ENCODE peak calls at places on chromosome 17, in nine cellular contexts. D is thoracic aorta, Y is IMR-90, M is endothelial cell of umbilical vein, F is fibroblast of villous mesenchyme, A is ovary, P is trophoblast cell, K is cardiac muscle cell, V is OCI-LY7. N is an unnamed sample.

GRCh38 chr17:1724351-1724868 is at the start of gene WDR81:
- DNase-seq in A (peak), Y (peak), M (peak), K (peak), P (peak), D (peak), V (peak), F (peak), N (peak)

GRCh38 chr17:57234252-57235092 is 21.9 kb upstream of the MSI2 start:
- DNase-seq in D (no peak), Y (no peak), A (no peak), V (no peak), K (no peak), M (no peak), P (no peak), F (no peak), N (no peak)

GRCh38 chr17:33864758-33865229 is 390.3 kb upstream of the CCL2 start:
- DNase-seq in V (no peak), P (no peak), Y (no peak), F (no peak), K (no peak), M (no peak), A (no peak), D (no peak), N (no peak)

GRCh38 chr17:33732116-33732515 is 439.0 kb upstream of the ASIC2 start:
- DNase-seq in P (peak), M (peak), F (peak), A (no peak), K (peak), D (no peak), V (peak), Y (peak), N (no peak)

GRCh38 chr17:12229315-12229714 is 208.6 kb downstream of the MAP2K4 start:
- DNase-seq in K (no peak), D (no peak), Y (no peak), A (no peak), P (no peak), F (no peak), M (no peak), V (no peak), N (no peak)

GRCh38 chr17:37888881-37889280 is 35.3 kb upstream of the TBC1D3K start:
- DNase-seq in D (no peak), V (no peak), A (no peak), F (no peak), K (no peak), M (no peak), P (peak), Y (no peak), N (no peak)

GRCh38 chr17:57284583-57284982 is 28.3 kb downstream of the MSI2 start:
- DNase-seq in K (no peak), F (no peak), M (no peak), Y (no peak), V (no peak), A (peak), P (no peak), D (no peak), N (no peak)

GRCh38 chr17:61476476-61477203 is 24.4 kb downstream of the TBX4 start:
- DNase-seq in F (peak), D (no peak), V (no peak), Y (no peak), M (no peak), K (no peak), A (no peak), P (no peak), N (no peak)

GRCh38 chr17:28988475-28988874 is 17.4 kb downstream of the SEZ6 start:
- DNase-seq in K (no peak), A (no peak), P (no peak), Y (no peak), D (no peak), M (no peak), V (no peak), F (no peak), N (no peak)

GRCh38 chr17:29622337-29623282 is at the start of gene CORO6:
- DNase-seq in F (peak), V (peak), D (no peak), K (peak), Y (peak), A (peak), P (peak), M (peak), N (no peak)

GRCh38 chr17:68399638-68400403 is 57.5 kb downstream of the WIPI1 start:
- DNase-seq in M (peak), D (no peak), K (peak), A (no peak), Y (peak), P (peak), V (peak), F (peak), N (peak)

GRCh38 chr17:66777689-66778225 is 57.2 kb upstream of the CACNG5 start:
- DNase-seq in M (no peak), V (no peak), Y (peak), A (no peak), F (peak), D (no peak), K (peak), P (no peak), N (no peak)

GRCh38 chr17:44919885-44920564 is 4.7 kb upstream of the GFAP start:
- DNase-seq in F (peak), Y (peak), P (peak), D (peak), K (peak), V (peak), M (peak), A (peak), N (peak)

GRCh38 chr17:34725740-34726139 is 146.4 kb downstream of the TMEM132E start:
- DNase-seq in A (no peak), M (no peak), D (no peak), K (no peak), V (no peak), F (no peak), Y (no peak), P (no peak), N (no peak)

GRCh38 chr17:77032929-77033328 is 107.8 kb upstream of the SEC14L1 start:
- DNase-seq in D (no peak), Y (no peak), V (no peak), F (no peak), M (no peak), A (no peak), P (no peak), K (no peak), N (no peak)
- H3K4me3 ChIP-seq in D (no peak), Y (no peak), V (no peak), F (no peak), M (no peak), A (no peak), P (no peak), K (no peak), N (no peak)

GRCh38 chr17:49798182-49798581 is 9.7 kb downstream of the KAT7 start:
- DNase-seq in D (no peak), V (no peak), P (no peak), Y (peak), F (peak), K (no peak), M (no peak), A (no peak), N (peak)

GRCh38 chr17:49793309-49793708 is 4.8 kb downstream of the KAT7 start:
- DNase-seq in V (no peak), M (no peak), P (no peak), K (no peak), F (no peak), D (no peak), Y (no peak), A (no peak), N (no peak)

GRCh38 chr17:49798738-49799137 is 10.3 kb downstream of the KAT7 start:
- DNase-seq in Y (no peak), F (no peak), M (no peak), D (no peak), V (no peak), P (no peak), A (no peak), K (no peak), N (no peak)

GRCh38 chr17:49795372-49795771 is 6.9 kb downstream of the KAT7 start:
- DNase-seq in Y (no peak), F (no peak), A (no peak), V (no peak), M (no peak), D (no peak), K (no peak), P (no peak), N (no peak)
- H3K4me3 ChIP-seq in Y (no peak), F (no peak), A (no peak), V (no peak), M (no peak), D (no peak), K (no peak), P (no peak), N (no peak)

DNA sequence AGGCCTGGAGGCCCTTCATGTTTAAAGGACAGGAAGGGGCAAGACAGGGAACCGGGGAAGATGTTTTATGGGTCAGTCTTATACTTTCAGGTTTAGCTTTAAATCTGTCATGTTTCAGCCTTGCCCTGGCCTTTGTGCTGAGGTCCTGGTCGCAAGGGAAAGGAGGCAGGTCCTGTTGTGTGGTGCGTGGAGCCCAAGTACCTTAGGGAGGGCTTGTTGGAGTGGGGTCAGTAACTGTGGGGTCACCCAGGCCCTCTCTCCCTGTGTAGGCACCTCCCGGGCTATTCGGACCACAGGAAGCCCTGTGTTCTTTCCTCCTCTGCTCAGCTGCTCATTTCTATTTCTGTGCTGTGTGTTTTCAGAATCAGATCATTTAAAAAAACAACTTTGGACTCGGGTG is 42.7 kb downstream of the MPRIP start:
- DNase-seq in F (no peak), A (no peak), D (no peak), V (no peak), P (no peak), K (no peak), Y (no peak), M (no peak), N (no peak)
- H3K4me3 ChIP-seq in F (no peak), A (no peak), D (no peak), V (no peak), P (no peak), K (no peak), Y (no peak), M (no peak), N (no peak)

DNA sequence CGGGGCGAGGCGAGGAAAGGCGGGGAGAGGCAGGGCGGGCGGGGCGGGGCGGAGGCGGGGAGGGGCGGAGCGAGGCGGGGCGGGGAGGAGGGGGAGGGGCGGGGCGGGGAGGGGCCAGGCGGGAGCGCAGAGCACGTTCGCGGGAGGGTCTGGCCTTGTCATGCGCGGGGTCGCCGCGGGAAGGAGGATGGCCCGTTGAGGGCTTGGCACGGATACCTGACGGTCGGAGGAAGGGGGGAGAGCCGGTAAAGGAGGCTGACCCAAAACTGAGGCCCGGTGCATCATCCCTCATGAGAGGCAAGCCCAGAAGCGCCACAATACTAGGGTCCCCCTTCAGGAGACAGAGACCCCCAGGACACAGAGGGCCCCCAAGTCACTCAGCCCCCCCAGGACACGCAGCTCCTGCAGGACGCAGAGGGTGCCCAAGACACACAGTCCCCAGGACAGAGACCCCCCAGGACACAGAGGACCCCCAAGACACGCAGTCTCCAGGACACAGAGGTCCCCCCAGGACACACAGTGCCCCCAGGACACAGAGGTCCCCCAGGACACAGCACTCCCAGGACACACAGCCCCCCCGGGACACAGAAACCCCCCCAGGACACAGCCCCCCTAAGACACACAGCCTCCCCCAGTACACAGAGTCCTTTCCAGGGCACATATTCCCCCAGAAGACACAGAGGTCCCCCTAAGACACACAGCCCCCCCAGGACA is 674 bp upstream of the WDR45B start:
- DNase-seq in D (no peak), V (peak), P (peak), F (no peak), M (no peak), A (peak), Y (no peak), K (no peak), N (peak)
- H3K4me3 ChIP-seq in D (peak), V (peak), P (peak), F (peak), M (no peak), A (peak), Y (peak), K (no peak), N (peak)

DNA sequence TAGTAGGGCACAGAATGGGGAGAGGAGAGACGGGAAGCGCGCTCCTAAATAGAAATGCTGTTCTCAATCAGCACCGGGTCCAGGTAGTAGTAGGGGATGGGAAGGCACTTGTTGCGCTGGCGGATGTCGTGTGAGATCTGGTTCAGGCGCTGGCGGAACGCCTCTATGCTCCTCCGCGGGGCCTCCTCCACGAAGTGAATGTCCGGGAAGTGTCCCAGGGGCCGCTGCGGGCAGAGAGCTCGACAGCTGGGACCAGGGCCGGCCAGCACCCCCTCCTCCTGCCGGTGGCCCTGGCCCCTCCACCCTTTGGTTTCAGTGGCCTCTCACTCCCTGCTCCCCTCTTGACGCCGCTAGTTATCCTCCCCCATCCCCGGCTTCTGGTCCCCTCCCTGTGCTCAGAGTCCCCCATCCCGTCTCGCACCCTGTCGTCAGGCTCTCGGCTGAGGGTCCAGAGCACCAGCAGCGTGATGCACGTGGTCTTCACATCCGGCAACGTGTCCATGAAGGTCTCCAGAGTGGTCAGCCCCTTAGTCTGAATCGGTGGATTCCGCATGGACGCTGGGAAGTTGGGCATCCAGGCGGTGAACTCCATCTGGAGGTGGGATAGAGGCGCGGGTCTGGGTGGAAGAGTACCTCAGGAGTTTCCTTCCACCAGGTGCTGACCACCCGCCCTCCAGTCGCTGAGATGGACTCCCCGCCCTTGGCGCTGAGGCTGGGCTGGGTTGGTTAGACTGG is 14.6 kb downstream of the ALOX12B start:
- DNase-seq in F (no peak), D (no peak), M (no peak), A (no peak), Y (no peak), K (no peak), V (no peak), P (no peak), N (no peak)
- H3K4me3 ChIP-seq in F (no peak), D (peak), M (no peak), A (no peak), Y (no peak), K (peak), V (no peak), P (no peak), N (no peak)